ENCODE peak calls at places on chromosomes 12 and 14, in nine cellular contexts. R is neural progenitor cell, H is GM13977, Y is lower lobe of right lung, J is psoas muscle, D is GM23338, O is foreskin fibroblast, W is thoracic aorta, T is AG04450. F is an unnamed sample.

GRCh38 chr12:65313704-65314317 is 35.3 kb downstream of the MSRB3 start:
- DNase-seq in H (no peak), O (peak; percentile 67), Y (no peak), T (no peak), D (peak; percentile 23), W (no peak), R (peak; percentile 10), J (no peak), F (no peak)

GRCh38 chr14:75289840-75290388 is 11.3 kb downstream of the FOS start:
- DNase-seq in W (no peak), J (no peak), D (no peak), Y (no peak), O (no peak), R (no peak), H (no peak), T (no peak), F (no peak)

GRCh38 chr12:102249073-102249854 is 51.6 kb upstream of the PMCH start:
- DNase-seq in D (no peak), H (no peak), J (no peak), O (no peak), R (no peak), T (no peak), Y (no peak), W (no peak), F (no peak)

GRCh38 chr12:42213954-42214426 is 24.1 kb downstream of the YAF2 start:
- DNase-seq in T (no peak), W (no peak), J (no peak), O (peak; percentile 56), D (no peak), H (no peak), R (peak; percentile 11), Y (peak; percentile 67), F (no peak)

GRCh38 chr14:23695220-23695999 is 59.2 kb downstream of the DHRS2 start:
- DNase-seq in H (no peak), D (peak; percentile 72), Y (no peak), O (peak; percentile 35), W (no peak), J (no peak), T (no peak), R (peak; percentile 37), F (no peak)

GRCh38 chr14:74401504-74402241 is 24.3 kb downstream of the SYNDIG1L start:
- DNase-seq in D (peak; percentile 82), J (peak; percentile 58), H (peak; percentile 84), O (peak; percentile 20), Y (no peak), W (no peak), T (no peak), R (peak; percentile 76), F (peak; percentile 74)

GRCh38 chr12:13093191-13093849 is 10.1 kb downstream of the GSG1 start:
- DNase-seq in O (peak; percentile 77), D (no peak), J (no peak), T (no peak), W (no peak), R (no peak), Y (no peak), H (no peak), F (no peak)

GRCh38 chr14:72598328-72598727 is 295.6 kb downstream of the DPF3 start:
- DNase-seq in D (no peak), O (no peak), J (no peak), T (no peak), H (no peak), Y (no peak), R (no peak), W (no peak), F (no peak)

GRCh38 chr14:63543826-63544320 is 696 bp upstream of the PPP2R5E start:
- DNase-seq in W (no peak), D (peak; percentile 58), R (peak; percentile 72), T (no peak), J (no peak), H (no peak), Y (no peak), O (peak; percentile 18), F (no peak)

GRCh38 chr14:30227436-30227835 is 299.8 kb upstream of the PRKD1 start:
- DNase-seq in H (no peak), J (peak; percentile 50), Y (no peak), O (peak; percentile 50), T (peak; percentile 21), R (no peak), W (no peak), D (no peak), F (no peak)

GRCh38 chr12:77053259-77053658 is 12.1 kb downstream of the E2F7 start:
- DNase-seq in O (no peak), W (no peak), D (no peak), Y (no peak), T (no peak), H (no peak), R (no peak), J (no peak), F (no peak)

GRCh38 chr12:47155457-47156166 is 75.9 kb upstream of the AMIGO2 start:
- DNase-seq in D (no peak), R (no peak), Y (no peak), O (no peak), H (no peak), T (no peak), J (no peak), W (no peak), F (no peak)

GRCh38 chr12:49868952-49869815 is 26.3 kb upstream of the BCDIN3D start:
- DNase-seq in R (no peak), Y (peak; percentile 73), H (no peak), J (peak; percentile 92), D (no peak), W (peak; percentile 32), O (peak; percentile 92), T (peak; percentile 92), F (no peak)

GRCh38 chr12:76346236-76346635 is 2.0 kb downstream of the BBS10 start:
- DNase-seq in J (no peak), T (no peak), W (no peak), R (no peak), O (peak; percentile 69), H (no peak), Y (no peak), D (no peak), F (no peak)

GRCh38 chr14:92341791-92342190 is 18.8 kb downstream of the SLC24A4 start:
- DNase-seq in D (no peak), O (no peak), Y (no peak), H (no peak), J (no peak), R (no peak), W (no peak), T (no peak), F (no peak)

GRCh38 chr12:76621582-76622024 is 62.0 kb upstream of the OSBPL8 start:
- DNase-seq in W (peak; percentile 20), Y (peak; percentile 54), R (peak; percentile 75), O (peak; percentile 84), T (peak; percentile 36), J (peak; percentile 66), D (peak; percentile 80), H (peak; percentile 65), F (no peak)

GRCh38 chr14:29016050-29016900 is 249.7 kb downstream of the FOXG1 start:
- DNase-seq in W (no peak), T (no peak), D (peak; percentile 86), J (no peak), O (peak; percentile 73), H (peak; percentile 3), R (peak; percentile 66), Y (peak; percentile 41), F (no peak)

GRCh38 chr14:39154594-39155189 is 15.4 kb downstream of the TRAPPC6B start:
- DNase-seq in J (no peak), T (no peak), W (no peak), H (no peak), Y (no peak), O (no peak), D (no peak), R (no peak), F (no peak)

DNA sequence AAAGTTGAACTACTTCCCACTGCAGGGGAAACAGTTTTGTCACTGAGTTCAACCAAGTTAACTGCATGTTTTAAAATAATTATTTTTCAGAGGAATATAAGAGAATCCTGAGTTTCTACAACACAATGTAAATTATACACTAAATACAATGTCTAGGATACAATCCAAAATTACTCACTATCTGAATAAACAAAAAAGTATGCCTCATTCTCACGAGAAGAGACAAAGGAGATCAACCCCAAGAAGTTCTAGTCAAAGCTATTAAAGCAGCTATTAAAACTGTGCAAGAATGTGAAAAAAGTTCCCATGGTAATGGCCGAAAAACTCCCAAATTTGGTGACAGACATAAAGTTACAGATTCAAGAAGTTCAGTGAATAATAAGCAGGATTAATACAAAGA is 8.8 kb upstream of the KCNK13 start:
- DNase-seq in O (peak; percentile 36), Y (no peak), J (no peak), D (no peak), H (no peak), T (no peak), W (no peak), R (no peak), F (no peak)
- TF ChIP-seq CTCF in O (no peak), Y (no peak), J (no peak), D (no peak), H (no peak), T (no peak), W (no peak), R (no peak), F (no peak)

GRCh38 chr14:57268161-57269067 is at the start of the genes AP5M1 and EXOC5:
- DNase-seq in W (peak; percentile 61), H (peak; percentile 88), O (peak; percentile 96), D (peak; percentile 98), R (peak; percentile 97), J (peak; percentile 95), Y (peak; percentile 95), T (peak; percentile 66), F (peak; percentile 85)
- TF ChIP-seq CTCF in W (no peak), H (peak; percentile 1), O (no peak), D (no peak), R (no peak), J (no peak), Y (no peak), T (no peak), F (no peak)

GRCh38 chr12:30806989-30807694 is 52.4 kb upstream of the CAPRIN2 start:
- DNase-seq in D (peak; percentile 88), O (peak; percentile 86), R (peak; percentile 79), T (no peak), W (no peak), H (no peak), Y (no peak), J (no peak), F (no peak)

GRCh38 chr12:30811966-30812365 is 57.2 kb upstream of the CAPRIN2 start:
- DNase-seq in D (no peak), Y (no peak), H (no peak), T (no peak), W (no peak), R (no peak), J (no peak), O (no peak), F (no peak)

GRCh38 chr12:30810918-30811317 is 56.2 kb upstream of the CAPRIN2 start:
- DNase-seq in T (no peak), J (no peak), R (no peak), O (no peak), W (no peak), D (no peak), Y (no peak), H (no peak), F (no peak)

GRCh38 chr12:30805959-30806358 is 51.2 kb upstream of the CAPRIN2 start:
- DNase-seq in O (no peak), D (no peak), Y (no peak), T (no peak), R (no peak), H (no peak), J (no peak), W (no peak), F (no peak)

GRCh38 chr12:30807695-30808034 is 52.9 kb upstream of the CAPRIN2 start:
- DNase-seq in Y (no peak), T (no peak), D (no peak), J (no peak), H (no peak), O (no peak), R (no peak), W (no peak), F (no peak)
- TF ChIP-seq CTCF in Y (no peak), T (no peak), D (no peak), J (peak; percentile 0), H (no peak), O (no peak), R (no peak), W (no peak), F (no peak)

GRCh38 chr14:100419856-100420255 is 96.7 kb downstream of the SLC25A47 start:
- DNase-seq in T (no peak), J (no peak), Y (no peak), H (no peak), D (peak; percentile 63), R (peak; percentile 49), W (no peak), O (no peak), F (no peak)
- TF ChIP-seq CTCF in T (peak; percentile 16), J (no peak), Y (no peak), H (no peak), D (peak; percentile 47), R (peak; percentile 49), W (no peak), O (no peak), F (no peak)

F was measured in activated B cell treated with CpG ODN at 0.5 μM for 24 hours.